ENCODE peak calls at places on chromosomes 16 and 17, in eight cellular contexts. U, J, Z, A, V, M, I and W are unnamed samples. For H3K4me1, the result is how much of the 10 kb centered on the place peaks cover.

GRCh38 chr16:78446486-78446885 is 347.0 kb downstream of the WWOX start:
- DNase-seq in U (no peak), J (no peak), Z (no peak), A (no peak), V (no peak), M (no peak), I (no peak), W (no peak)

GRCh38 chr16:89489040-89489721 is 1.2 kb downstream of the ANKRD11 start:
- DNase-seq in U (peak), J (peak), Z (peak), A (peak), V (peak), M (peak), I (peak), W (no peak)

GRCh38 chr16:82701302-82702022 is 74.7 kb downstream of the CDH13 start:
- DNase-seq in U (no peak), J (no peak), Z (no peak), A (no peak), V (no peak), M (no peak), I (no peak), W (no peak)

GRCh38 chr17:35915153-35915969 is 15.2 kb downstream of the RDM1 start:
- DNase-seq in U (no peak), J (no peak), Z (no peak), A (no peak), V (no peak), M (no peak), I (no peak), W (no peak)

GRCh38 chr16:31132303-31132978 is 3.1 kb downstream of the PRSS8 start:
- DNase-seq in U (no peak), J (no peak), Z (no peak), A (no peak), V (no peak), M (no peak), I (no peak), W (no peak)

GRCh38 chr16:71917900-71918299 is 22.6 kb downstream of the IST1 start:
- DNase-seq in U (no peak), J (no peak), Z (no peak), A (no peak), V (no peak), M (no peak), I (no peak), W (no peak)

GRCh38 chr17:80394629-80395216 is 20.2 kb upstream of the ENDOV start:
- DNase-seq in U (no peak), J (no peak), Z (no peak), A (no peak), V (no peak), M (no peak), I (no peak), W (no peak)

GRCh38 chr17:65009848-65010247 is 46.7 kb downstream of the GNA13 start:
- DNase-seq in U (no peak), J (no peak), Z (no peak), A (no peak), V (no peak), M (no peak), I (no peak), W (no peak)

GRCh38 chr16:79598341-79599181 is 2.0 kb downstream of the MAF start:
- DNase-seq in U (peak), J (no peak), Z (no peak), A (no peak), V (no peak), M (peak), I (peak), W (no peak)

GRCh38 chr17:42198897-42199296 is 4.6 kb upstream of the GHDC start:
- DNase-seq in U (no peak), J (no peak), Z (no peak), A (no peak), V (no peak), M (no peak), I (no peak), W (no peak)

GRCh38 chr17:8072727-8073461 is 14.6 kb downstream of the ALOX12B start:
- DNase-seq in U (no peak), J (no peak), Z (no peak), A (no peak), V (no peak), M (peak), I (peak), W (no peak)

GRCh38 chr16:4426021-4426684 is 485 bp downstream of the DNAJA3 start:
- DNase-seq in U (no peak), J (peak), Z (no peak), A (no peak), V (no peak), M (peak), I (peak), W (no peak)

GRCh38 chr17:65191805-65192740 is 54.9 kb downstream of the RGS9 start:
- DNase-seq in U (peak), J (peak), Z (peak), A (no peak), V (no peak), M (no peak), I (no peak), W (no peak)

GRCh38 chr17:238964-239259 is 57.5 kb upstream of the DOC2B start:
- DNase-seq in U (no peak), J (no peak), Z (no peak), A (no peak), V (no peak), M (no peak), I (no peak), W (no peak)

GRCh38 chr16:1977875-1978268 is 3.4 kb downstream of the NOXO1 start:
- DNase-seq in U (no peak), J (no peak), Z (no peak), A (no peak), V (no peak), M (no peak), I (no peak), W (no peak)
- TF ChIP-seq REST in U (no peak), J (no peak), Z (no peak), A (no peak), V (no peak), M (no peak), I (no peak), W (no peak)

GRCh38 chr17:44122825-44123355 is 551 bp downstream of the HDAC5 start:
- DNase-seq in U (no peak), J (no peak), Z (no peak), A (no peak), V (no peak), M (no peak), I (peak), W (no peak)
- H3K4me1 ChIP-seq in U (under half), J (under half), Z (under half), A (under half), V (under half), M (under half), I (under half), W (under half)

GRCh38 chr17:81511800-81512559 is 619 bp downstream of the ACTG1 start:
- DNase-seq in U (peak), J (no peak), Z (no peak), A (no peak), V (no peak), M (no peak), I (no peak), W (no peak)
- TF ChIP-seq REST in U (no peak), J (no peak), Z (no peak), A (no peak), V (no peak), M (no peak), I (no peak), W (no peak)

GRCh38 chr17:81667754-81668153 is 1.2 kb downstream of the CCDC137 start:
- DNase-seq in U (no peak), J (no peak), Z (no peak), A (no peak), V (no peak), M (peak), I (peak), W (no peak)
- H3K4me1 ChIP-seq in U (under half), J (under half), Z (under half), A (under half), V (half or more), M (under half), I (under half), W (under half)

GRCh38 chr16:12010388-12011251 is 34.1 kb downstream of the SNX29 start:
- DNase-seq in U (no peak), J (no peak), Z (no peak), A (no peak), V (no peak), M (no peak), I (no peak), W (no peak)
- TF ChIP-seq REST in U (no peak), J (no peak), Z (no peak), A (no peak), V (no peak), M (no peak), I (no peak), W (no peak)

GRCh38 chr16:28140788-28141618 is 70.8 kb downstream of the XPO6 start:
- DNase-seq in U (no peak), J (peak), Z (no peak), A (peak), V (no peak), M (no peak), I (peak), W (no peak)
- H3K4me1 ChIP-seq in U (under half), J (under half), Z (under half), A (under half), V (under half), M (under half), I (under half), W (under half)

GRCh38 chr16:23557779-23558330 is 328 bp downstream of the UBFD1 start:
- DNase-seq in U (no peak), J (peak), Z (no peak), A (no peak), V (no peak), M (no peak), I (peak), W (no peak)
- TF ChIP-seq REST in U (no peak), J (no peak), Z (no peak), A (no peak), V (no peak), M (no peak), I (no peak), W (no peak)